ENCODE peak calls at places on chromosomes 16 and 17, in five cellular contexts. M is mucosa of descending colon, U is kidney glomerular epithelial cell, K is activated T-cell treated with anti-CD3 and anti-CD28 coated beads for 1 hour, I is AG09309. A is an unnamed sample.

GRCh38 chr17:38868095-38868967 is 1.5 kb upstream of the LASP1 start:
- DNase-seq in U (no peak), M (no peak), K (no peak), I (no peak), A (peak)

GRCh38 chr17:77810536-77810935 is 148.0 kb upstream of the TNRC6C start:
- DNase-seq in U (no peak), I (no peak), K (no peak), M (no peak), A (no peak)

GRCh38 chr17:72358465-72358864 is 237.6 kb downstream of the SOX9 start:
- DNase-seq in M (no peak), K (no peak), I (no peak), U (peak), A (no peak)

GRCh38 chr17:81241648-81242420 is 2.7 kb downstream of the NDUFAF8 start:
- DNase-seq in K (peak), M (no peak), U (no peak), I (no peak), A (no peak)

GRCh38 chr17:38745545-38745944 is 2.6 kb downstream of the PCGF2 start:
- DNase-seq in K (no peak), I (no peak), U (no peak), M (no peak), A (no peak)

GRCh38 chr16:12573300-12573699 is 230.4 kb downstream of the CPPED1 start:
- DNase-seq in K (no peak), M (no peak), I (no peak), U (no peak), A (no peak)

GRCh38 chr17:3801043-3801746 is at the start of gene ITGAE:
- DNase-seq in M (no peak), I (no peak), K (no peak), U (no peak), A (peak)

GRCh38 chr16:6482861-6483530 is 849.6 kb upstream of the RBFOX1 start:
- DNase-seq in K (no peak), U (no peak), I (no peak), M (peak), A (peak)

GRCh38 chr17:61289408-61290385 is 109.9 kb upstream of the TBX2 start:
- DNase-seq in K (no peak), M (no peak), I (no peak), U (no peak), A (no peak)

GRCh38 chr16:48408688-48409087 is 23.5 kb upstream of the SIAH1 start:
- DNase-seq in M (no peak), I (no peak), K (no peak), U (peak), A (peak)

GRCh38 chr16:60605176-60605575 is 1431.1 kb downstream of the CDH8 start:
- DNase-seq in I (no peak), U (no peak), M (no peak), K (no peak), A (no peak)

GRCh38 chr17:2594657-2595085 is 1.2 kb downstream of the PAFAH1B1 start:
- DNase-seq in M (no peak), I (no peak), U (peak), K (no peak), A (peak)

GRCh38 chr16:85568519-85568918 is 44.6 kb upstream of the GSE1 start:
- DNase-seq in U (no peak), I (no peak), K (no peak), M (peak), A (peak)

GRCh38 chr17:61478790-61479492 is 26.7 kb downstream of the TBX4 start:
- DNase-seq in U (no peak), M (no peak), K (no peak), I (no peak), A (no peak)

GRCh38 chr16:8713635-8714097 is 39.2 kb downstream of the ABAT start:
- DNase-seq in U (no peak), K (no peak), I (no peak), M (no peak), A (no peak)

GRCh38 chr16:88337021-88337420 is 45.7 kb upstream of the ZNF469 start:
- DNase-seq in U (no peak), K (no peak), I (no peak), M (peak), A (no peak)

GRCh38 chr17:69779378-69780214 is 295.4 kb upstream of the KCNJ16 start:
- DNase-seq in U (no peak), K (no peak), M (no peak), I (no peak), A (no peak)

GRCh38 chr17:49132699-49133364 is at the start of gene B4GALNT2:
- DNase-seq in U (no peak), K (no peak), I (no peak), M (peak), A (peak)

GRCh38 chr17:59397316-59398073 is 66.0 kb downstream of the YPEL2 start:
- DNase-seq in M (no peak), I (no peak), K (no peak), U (no peak), A (no peak)

GRCh38 chr17:2690165-2691068 is 21.1 kb downstream of the CLUH start:
- DNase-seq in M (no peak), I (no peak), U (no peak), K (no peak), A (no peak)

GRCh38 chr17:38685485-38685884 is 10.7 kb upstream of the EPOP start:
- DNase-seq in U (no peak), M (no peak), I (no peak), K (no peak), A (no peak)

GRCh38 chr16:30113031-30113710 is at the start of gene GDPD3:
- DNase-seq in I (no peak), U (no peak), M (peak), K (no peak), A (peak)

GRCh38 chr17:45101883-45102811 is 30.2 kb downstream of the PLCD3 start:
- DNase-seq in K (no peak), M (no peak), I (no peak), U (peak), A (no peak)

GRCh38 chr16:23833960-23834685 is 1.7 kb upstream of the PRKCB start:
- DNase-seq in U (no peak), M (no peak), I (no peak), K (no peak), A (no peak)

GRCh38 chr16:58462997-58463891 is 36.7 kb upstream of the NDRG4 start:
- DNase-seq in I (no peak), K (no peak), M (no peak), U (no peak), A (no peak)

GRCh38 chr16:87182759-87183158 is 134.4 kb downstream of the C16orf95 start:
- DNase-seq in U (no peak), I (no peak), K (no peak), M (no peak), A (no peak)

GRCh38 chr17:72763981-72764380 is 328.5 kb downstream of the SLC39A11 start:
- DNase-seq in I (no peak), U (no peak), K (no peak), M (no peak), A (no peak)

GRCh38 chr17:13520899-13521572 is 80.7 kb downstream of the HS3ST3A1 start:
- DNase-seq in I (peak), U (no peak), K (no peak), M (no peak), A (no peak)

GRCh38 chr17:59377410-59377809 is 46.0 kb downstream of the YPEL2 start:
- DNase-seq in U (peak), M (no peak), K (no peak), I (no peak), A (no peak)

GRCh38 chr16:82801361-82801760 is 174.6 kb downstream of the CDH13 start:
- DNase-seq in M (no peak), U (no peak), I (peak), K (no peak), A (no peak)

GRCh38 chr17:3474212-3474611 is 1.6 kb upstream of the ASPA start:
- DNase-seq in M (no peak), I (no peak), U (peak), K (no peak), A (peak)

GRCh38 chr16:86383488-86384262 is 126.7 kb upstream of the FOXF1 start:
- DNase-seq in M (no peak), U (no peak), K (no peak), I (no peak), A (peak)

GRCh38 chr17:75509528-75510258 is 5.6 kb downstream of the CASKIN2 start:
- DNase-seq in I (no peak), U (no peak), M (peak), K (no peak), A (no peak)

GRCh38 chr17:57953219-57953618 is 2.0 kb downstream of the CUEDC1 start:
- DNase-seq in M (no peak), I (no peak), K (no peak), U (no peak), A (no peak)

A was measured in small intestine.